ENCODE peak calls at places on chromosomes 7 and 10, in eight cellular contexts. F, L, N, D, K, W, H and P are unnamed samples.

GRCh38 chr10:73106301-73106700 is 4.0 kb upstream of the NUDT13 start:
- DNase-seq in L (no peak), W (no peak), D (no peak), H (no peak), K (no peak), N (no peak), F (no peak), P (no peak)

GRCh38 chr7:137667633-137668387 is 179.0 kb downstream of the DGKI start:
- DNase-seq in K (no peak), H (no peak), F (no peak), D (no peak), W (no peak), N (no peak), L (no peak), P (no peak)

GRCh38 chr7:158541330-158542010 is 46.2 kb downstream of the PTPRN2 start:
- DNase-seq in W (no peak), L (no peak), D (no peak), N (no peak), H (no peak), K (no peak), F (no peak), P (no peak)

GRCh38 chr10:71015674-71016073 is 127.3 kb upstream of the PCBD1 start:
- DNase-seq in N (no peak), H (no peak), F (no peak), L (no peak), K (no peak), W (no peak), D (no peak), P (no peak)

GRCh38 chr10:107031981-107032699 is 132.4 kb downstream of the SORCS1 start:
- DNase-seq in K (no peak), L (no peak), N (no peak), W (no peak), H (no peak), D (no peak), F (no peak), P (no peak)

GRCh38 chr10:24449334-24449740 is 240.4 kb downstream of the KIAA1217 start:
- DNase-seq in N (no peak), W (no peak), D (no peak), H (no peak), F (no peak), L (no peak), K (no peak), P (no peak)

GRCh38 chr7:2838451-2838850 is 5.7 kb downstream of the GNA12 start:
- DNase-seq in K (no peak), F (no peak), N (no peak), L (no peak), D (no peak), H (no peak), W (no peak), P (no peak)

GRCh38 chr7:138784692-138785091 is 13.1 kb upstream of the TMEM213 start:
- DNase-seq in L (no peak), N (no peak), D (no peak), W (no peak), F (no peak), K (no peak), H (no peak), P (no peak)

GRCh38 chr7:45443263-45443662 is 130.9 kb upstream of the ADCY1 start:
- DNase-seq in H (no peak), K (no peak), W (no peak), F (no peak), L (no peak), D (no peak), N (no peak), P (no peak)

GRCh38 chr7:115662120-115662519 is 368.4 kb downstream of the TFEC start:
- DNase-seq in L (no peak), F (no peak), D (no peak), N (no peak), H (no peak), W (no peak), K (no peak), P (no peak)

GRCh38 chr7:22541789-22542188 is 41.8 kb upstream of the STEAP1B start:
- DNase-seq in L (no peak), F (no peak), H (no peak), K (no peak), N (no peak), D (no peak), W (no peak), P (no peak)

GRCh38 chr7:100654908-100655831 is 1.1 kb downstream of the ACTL6B start:
- DNase-seq in L (no peak), K (no peak), W (no peak), N (no peak), D (no peak), H (no peak), F (no peak), P (no peak)

GRCh38 chr7:143263266-143264195 is at the start of gene GSTK1:
- DNase-seq in L (no peak), H (peak), D (peak), W (peak), F (peak), K (peak), N (peak), P (peak)

GRCh38 chr7:46478046-46478445 is 557.0 kb upstream of the IGFBP3 start:
- DNase-seq in F (no peak), N (no peak), L (peak), H (no peak), K (no peak), D (no peak), W (no peak), P (no peak)

GRCh38 chr10:133489816-133490588 is 36.3 kb downstream of the SCART1 start:
- DNase-seq in F (no peak), H (no peak), K (no peak), N (no peak), L (no peak), W (no peak), D (no peak), P (no peak)

GRCh38 chr10:101000602-101000991 is 989 bp downstream of the LZTS2 start:
- DNase-seq in L (no peak), F (no peak), K (no peak), W (no peak), N (no peak), D (no peak), H (no peak), P (no peak)

GRCh38 chr10:96814264-96814663 is 17.8 kb upstream of the LCOR start:
- DNase-seq in D (no peak), W (no peak), K (no peak), N (no peak), F (no peak), L (no peak), H (no peak), P (no peak)

GRCh38 chr7:77657427-77658331 is 38.6 kb upstream of the RSBN1L start:
- DNase-seq in H (no peak), D (peak), L (no peak), W (no peak), K (no peak), N (no peak), F (no peak), P (no peak)

GRCh38 chr10:33801705-33802104 is 467.2 kb upstream of the NRP1 start:
- DNase-seq in H (no peak), D (no peak), W (no peak), N (no peak), K (no peak), L (no peak), F (no peak), P (no peak)

GRCh38 chr10:103839867-103840746 is 15.3 kb downstream of the SH3PXD2A start:
- DNase-seq in W (no peak), F (no peak), H (no peak), K (no peak), D (peak), N (no peak), L (no peak), P (no peak)

GRCh38 chr10:113492181-113492580 is 60.7 kb upstream of the HABP2 start:
- DNase-seq in N (no peak), F (no peak), D (no peak), H (no peak), W (no peak), L (no peak), K (no peak), P (no peak)

GRCh38 chr7:29087840-29088169 is 58.5 kb downstream of the CPVL start:
- DNase-seq in H (no peak), F (no peak), W (no peak), N (no peak), K (no peak), L (no peak), D (no peak), P (no peak)

GRCh38 chr10:12448729-12449391 is 99.5 kb downstream of the CAMK1D start:
- DNase-seq in L (peak), H (no peak), W (peak), D (peak), N (peak), K (peak), F (no peak), P (no peak)

GRCh38 chr10:72331575-72332422 is 22.9 kb downstream of the DNAJB12 start:
- DNase-seq in K (peak), D (peak), W (peak), N (peak), H (no peak), L (no peak), F (peak), P (peak)

GRCh38 chr10:101566333-101567164 is 21.5 kb downstream of the POLL start:
- DNase-seq in K (no peak), W (no peak), D (no peak), F (peak), H (no peak), N (no peak), L (no peak), P (no peak)

GRCh38 chr7:17671956-17672355 is 268.3 kb downstream of the SNX13 start:
- DNase-seq in D (no peak), W (no peak), K (no peak), F (no peak), N (no peak), H (no peak), L (no peak), P (no peak)